ENCODE peak calls at places on chromosomes 12 and 14, in six cellular contexts. One of them, this sample, is unnamed.

GRCh38 chr14:61417141-61417540 is 95.8 kb downstream of the PRKCH start:
- DNase-seq in adipocyte: no peak
- DNase-seq in GM13977: no peak
- DNase-seq in M059J: no peak
- DNase-seq in RWPE1: no peak
- DNase-seq in stimulated activated CD4-positive, alpha-beta T cell treated with anti-CD3 and anti-CD28 coated beads, Interleukin-1b, Interleukin-23, amount 100 ng/mL, for 24 hours: no peak
- DNase-seq in this sample: no peak

GRCh38 chr12:508795-509194 is 49.1 kb downstream of the B4GALNT3 start:
- DNase-seq in adipocyte: no peak
- DNase-seq in stimulated activated CD4-positive, alpha-beta T cell treated with anti-CD3 and anti-CD28 coated beads, Interleukin-1b, Interleukin-23, amount 100 ng/mL, for 24 hours: no peak
- DNase-seq in GM13977: no peak
- DNase-seq in M059J: no peak
- DNase-seq in RWPE1: no peak
- DNase-seq in this sample: no peak

GRCh38 chr14:51824191-51824590 is 36.2 kb upstream of the GNG2 start:
- DNase-seq in GM13977: no peak
- DNase-seq in stimulated activated CD4-positive, alpha-beta T cell treated with anti-CD3 and anti-CD28 coated beads, Interleukin-1b, Interleukin-23, amount 100 ng/mL, for 24 hours: no peak
- DNase-seq in adipocyte: peak
- DNase-seq in M059J: no peak
- DNase-seq in RWPE1: no peak
- DNase-seq in this sample: no peak

GRCh38 chr14:53539489-53540126 is 386.5 kb upstream of the DDHD1 start:
- DNase-seq in adipocyte: peak
- DNase-seq in M059J: peak
- DNase-seq in stimulated activated CD4-positive, alpha-beta T cell treated with anti-CD3 and anti-CD28 coated beads, Interleukin-1b, Interleukin-23, amount 100 ng/mL, for 24 hours: peak
- DNase-seq in GM13977: peak
- DNase-seq in RWPE1: peak
- DNase-seq in this sample: peak

GRCh38 chr14:21090194-21090939 is 8.1 kb downstream of the ZNF219 start:
- DNase-seq in M059J: no peak
- DNase-seq in stimulated activated CD4-positive, alpha-beta T cell treated with anti-CD3 and anti-CD28 coated beads, Interleukin-1b, Interleukin-23, amount 100 ng/mL, for 24 hours: no peak
- DNase-seq in adipocyte: peak
- DNase-seq in RWPE1: no peak
- DNase-seq in GM13977: no peak
- DNase-seq in this sample: no peak

GRCh38 chr12:11787437-11787836 is 138.0 kb downstream of the ETV6 start:
- DNase-seq in adipocyte: no peak
- DNase-seq in stimulated activated CD4-positive, alpha-beta T cell treated with anti-CD3 and anti-CD28 coated beads, Interleukin-1b, Interleukin-23, amount 100 ng/mL, for 24 hours: no peak
- DNase-seq in M059J: no peak
- DNase-seq in RWPE1: no peak
- DNase-seq in GM13977: no peak
- DNase-seq in this sample: no peak

GRCh38 chr12:93448796-93449195 is 7.0 kb upstream of the UBE2N start:
- DNase-seq in GM13977: no peak
- DNase-seq in adipocyte: no peak
- DNase-seq in M059J: no peak
- DNase-seq in RWPE1: no peak
- DNase-seq in stimulated activated CD4-positive, alpha-beta T cell treated with anti-CD3 and anti-CD28 coated beads, Interleukin-1b, Interleukin-23, amount 100 ng/mL, for 24 hours: no peak
- DNase-seq in this sample: no peak

GRCh38 chr12:52715416-52715815 is 12.1 kb upstream of the KRT77 start:
- DNase-seq in M059J: peak
- DNase-seq in adipocyte: no peak
- DNase-seq in stimulated activated CD4-positive, alpha-beta T cell treated with anti-CD3 and anti-CD28 coated beads, Interleukin-1b, Interleukin-23, amount 100 ng/mL, for 24 hours: no peak
- DNase-seq in RWPE1: no peak
- DNase-seq in GM13977: no peak
- DNase-seq in this sample: peak

GRCh38 chr14:51604078-51604477 is 47.6 kb upstream of the FRMD6 start:
- DNase-seq in stimulated activated CD4-positive, alpha-beta T cell treated with anti-CD3 and anti-CD28 coated beads, Interleukin-1b, Interleukin-23, amount 100 ng/mL, for 24 hours: no peak
- DNase-seq in M059J: peak
- DNase-seq in RWPE1: no peak
- DNase-seq in adipocyte: peak
- DNase-seq in GM13977: no peak
- DNase-seq in this sample: peak

GRCh38 chr14:73567365-73567764 is 1.6 kb upstream of the ACOT2 start:
- DNase-seq in GM13977: no peak
- DNase-seq in adipocyte: no peak
- DNase-seq in RWPE1: no peak
- DNase-seq in M059J: no peak
- DNase-seq in stimulated activated CD4-positive, alpha-beta T cell treated with anti-CD3 and anti-CD28 coated beads, Interleukin-1b, Interleukin-23, amount 100 ng/mL, for 24 hours: no peak
- DNase-seq in this sample: no peak

GRCh38 chr12:96882862-96883261 is 24.2 kb upstream of the NEDD1 start:
- DNase-seq in stimulated activated CD4-positive, alpha-beta T cell treated with anti-CD3 and anti-CD28 coated beads, Interleukin-1b, Interleukin-23, amount 100 ng/mL, for 24 hours: no peak
- DNase-seq in adipocyte: peak
- DNase-seq in GM13977: no peak
- DNase-seq in RWPE1: peak
- DNase-seq in M059J: peak
- DNase-seq in this sample: peak

GRCh38 chr14:90871605-90872233 is 55.5 kb upstream of the TTC7B start:
- DNase-seq in RWPE1: peak
- DNase-seq in M059J: peak
- DNase-seq in GM13977: no peak
- DNase-seq in stimulated activated CD4-positive, alpha-beta T cell treated with anti-CD3 and anti-CD28 coated beads, Interleukin-1b, Interleukin-23, amount 100 ng/mL, for 24 hours: no peak
- DNase-seq in adipocyte: peak
- DNase-seq in this sample: peak

This sample was measured in mammary epithelial cell.